ENCODE peak calls at places on chromosomes 7 and 10, in four cellular contexts. W, N, Z and T are unnamed samples.

GRCh38 chr10:6843477-6843876 is 263.4 kb upstream of the PRKCQ start:
- DNase-seq in Z (no peak), W (no peak), N (no peak), T (no peak)

GRCh38 chr7:15747187-15748111 is 61.0 kb upstream of the MEOX2 start:
- DNase-seq in W (no peak), N (peak; percentile 29), Z (no peak), T (no peak)

GRCh38 chr7:106715730-106716129 is 54.8 kb upstream of the CCDC71L start:
- DNase-seq in W (no peak), N (no peak), Z (no peak), T (no peak)

GRCh38 chr7:55309040-55309991 is 55.8 kb upstream of the LANCL2 start:
- DNase-seq in N (peak; percentile 19), Z (no peak), W (no peak), T (no peak)

GRCh38 chr10:1741450-1741849 is 4.1 kb upstream of the ADARB2 start:
- DNase-seq in Z (no peak), W (no peak), N (no peak), T (no peak)

GRCh38 chr7:123905714-123906113 is 19.3 kb upstream of the SPAM1 start:
- DNase-seq in N (no peak), Z (no peak), W (no peak), T (no peak)

GRCh38 chr7:27482219-27482618 is 180.5 kb downstream of the HIBADH start:
- DNase-seq in Z (no peak), N (no peak), W (no peak), T (no peak)

GRCh38 chr10:25725917-25726716 is 207.9 kb upstream of the MYO3A start:
- DNase-seq in W (peak; percentile 42), N (peak; percentile 46), Z (peak; percentile 46), T (no peak)

GRCh38 chr7:128863433-128863989 is 855 bp downstream of the ATP6V1F start:
- DNase-seq in N (peak; percentile 65), W (peak; percentile 67), Z (peak; percentile 91), T (no peak)

GRCh38 chr10:124724279-124725027 is 19.7 kb downstream of the FAM53B start:
- DNase-seq in N (no peak), Z (no peak), W (no peak), T (peak; percentile 76)

GRCh38 chr10:133258818-133259602 is 17.7 kb downstream of the ADAM8 start:
- DNase-seq in Z (no peak), W (peak; percentile 83), N (peak; percentile 99), T (peak; percentile 88)

GRCh38 chr7:127702253-127702652 is 50.3 kb downstream of the SND1 start:
- DNase-seq in W (no peak), N (no peak), Z (no peak), T (no peak)

GRCh38 chr7:88243345-88243909 is 23.6 kb upstream of the SRI start:
- DNase-seq in N (peak; percentile 51), Z (peak; percentile 51), W (peak; percentile 75), T (no peak)

GRCh38 chr10:79346012-79346340 is 1.3 kb upstream of the PPIF start:
- DNase-seq in Z (peak; percentile 7), N (no peak), W (no peak), T (no peak)

GRCh38 chr7:82312646-82313045 is 130.9 kb downstream of the CACNA2D1 start:
- DNase-seq in Z (no peak), W (no peak), N (no peak), T (no peak)

GRCh38 chr10:80459047-80459865 is 5.1 kb downstream of the TSPAN14 start:
- DNase-seq in N (peak; percentile 88), Z (peak; percentile 78), W (no peak), T (peak; percentile 82)

DNA sequence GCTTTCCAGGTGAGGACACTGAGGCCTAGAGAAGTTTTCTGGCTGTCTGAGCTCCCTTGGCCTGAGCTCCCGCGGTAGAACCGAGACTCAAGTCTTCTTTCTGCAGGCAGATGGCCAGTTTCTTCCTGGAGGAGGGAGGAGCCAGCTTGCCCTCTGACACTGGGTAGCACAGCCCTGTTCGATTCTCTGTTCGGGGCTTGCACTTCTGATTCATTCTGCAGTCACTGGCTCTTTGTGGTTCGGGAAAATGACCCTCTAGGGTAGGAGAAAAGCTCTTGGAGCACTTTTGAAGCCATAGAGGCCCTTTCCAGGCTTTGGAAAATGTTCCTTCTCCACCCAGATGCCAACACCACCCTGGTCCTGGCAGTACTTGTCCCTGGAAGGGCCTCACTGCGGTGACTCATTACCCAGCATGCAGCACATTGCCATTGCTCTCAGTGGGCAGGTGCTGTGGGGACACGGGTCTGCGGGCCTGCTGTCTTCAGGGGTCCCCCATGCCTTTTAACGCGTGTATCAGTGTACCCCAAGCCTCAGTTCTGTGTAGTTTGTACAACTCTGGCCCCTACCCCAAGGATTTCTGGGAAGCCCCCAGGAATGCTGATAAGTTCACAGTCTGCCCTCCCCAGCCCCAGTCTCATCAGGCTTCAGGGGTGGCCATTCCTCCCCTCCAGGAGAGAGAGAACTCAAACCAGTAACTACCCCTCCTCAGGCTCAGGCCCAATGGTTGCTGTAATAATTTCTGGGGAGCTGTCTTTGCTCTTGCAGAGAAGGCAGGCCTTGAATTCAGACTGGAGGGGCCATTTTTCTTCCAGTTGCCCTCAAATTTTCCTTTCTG is 11.9 kb downstream of the CHST3 start:
- DNase-seq in Z (no peak), N (peak; percentile 84), W (peak; percentile 44), T (no peak)
- H3K9ac ChIP-seq in Z (no peak overlapping the region), N (no peak overlapping the region), W (no peak overlapping the region), T (peak overlapping the region; percentile 46)

DNA sequence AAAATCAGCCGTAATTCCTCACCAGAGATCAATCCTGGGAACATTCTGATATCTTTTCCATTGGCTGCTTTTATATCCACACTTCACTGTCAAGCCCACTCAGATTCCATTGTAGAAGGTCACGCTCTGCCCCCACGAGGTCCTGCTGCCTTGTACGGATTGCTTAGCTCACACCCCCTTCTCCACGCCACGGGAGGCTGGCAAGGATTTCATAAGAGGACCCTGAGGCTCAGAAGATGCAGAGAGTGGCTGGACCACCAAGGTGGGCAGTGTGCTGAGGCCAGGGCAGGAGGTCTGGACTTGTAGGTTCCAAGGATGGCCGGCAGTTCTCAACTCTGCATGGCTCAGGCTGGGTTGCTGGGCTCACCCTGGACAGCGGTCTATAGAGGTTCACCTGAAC is 149.7 kb downstream of the RNF216 start:
- DNase-seq in W (no peak), N (no peak), Z (no peak), T (no peak)
- H3K9ac ChIP-seq in W (no peak overlapping the region), N (no peak overlapping the region), Z (no peak overlapping the region), T (no peak overlapping the region)

DNA sequence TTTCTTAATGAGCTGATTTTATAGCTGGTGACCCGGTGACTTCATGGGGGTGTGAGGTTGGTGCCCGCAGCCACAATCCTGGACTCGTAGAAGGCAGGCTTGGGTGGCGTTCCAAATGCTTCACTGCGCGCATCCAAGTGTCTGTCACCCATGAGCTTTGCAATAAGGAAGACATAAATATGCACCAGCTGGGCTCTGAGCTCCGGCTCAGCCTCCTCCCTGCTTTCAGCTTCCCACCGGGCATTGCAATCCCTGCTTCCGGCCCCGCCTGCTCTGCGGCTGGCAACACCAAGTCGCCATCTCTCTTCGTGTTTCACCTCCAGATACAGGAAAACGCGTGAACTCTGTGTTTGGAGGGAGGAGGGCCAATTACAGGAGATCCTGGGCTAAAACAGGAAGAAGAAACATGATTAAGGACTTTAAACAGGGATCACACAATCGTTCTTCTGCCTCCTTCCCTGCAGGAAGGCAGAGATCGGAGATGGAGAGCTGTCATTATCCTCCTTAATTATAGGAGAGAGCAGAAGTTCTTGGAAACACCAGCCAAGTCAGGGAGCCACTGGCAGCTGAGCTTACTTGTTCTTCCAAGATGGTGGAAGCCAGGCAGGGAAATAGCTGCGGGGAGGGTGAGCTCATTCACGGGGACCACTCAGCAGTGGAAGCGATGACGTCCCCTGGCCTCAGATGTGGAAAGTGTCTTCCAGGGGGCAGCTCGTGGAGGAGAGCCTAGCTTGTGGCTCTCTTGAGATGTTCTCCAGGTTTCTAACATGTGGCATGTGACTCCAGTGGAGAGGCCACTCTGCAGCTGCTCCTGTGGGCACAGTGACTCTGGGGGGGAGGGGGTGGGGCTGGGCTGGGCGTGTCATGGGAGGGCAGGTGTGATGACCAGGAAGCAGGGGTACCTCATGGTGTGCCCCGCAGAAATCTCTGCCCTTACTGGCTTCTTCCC is 134.9 kb downstream of the CAMK1D start:
- DNase-seq in N (no peak), W (no peak), Z (no peak), T (no peak)
- H3K9ac ChIP-seq in N (no peak overlapping the region), W (no peak overlapping the region), Z (no peak overlapping the region), T (peak overlapping the region; percentile 51)

GRCh38 chr7:158957507-158957900 is 101.1 kb downstream of the DYNC2I1 start:
- DNase-seq in Z (peak; percentile 75), W (no peak), N (no peak), T (no peak)

GRCh38 chr7:158955932-158956804 is 99.8 kb downstream of the DYNC2I1 start:
- DNase-seq in W (no peak), N (no peak), Z (peak; percentile 30), T (peak; percentile 65)

GRCh38 chr7:158955146-158955870 is 99.0 kb downstream of the DYNC2I1 start:
- DNase-seq in W (no peak), Z (peak; percentile 32), N (no peak), T (peak; percentile 80)

GRCh38 chr7:158957921-158958471 is 101.6 kb downstream of the DYNC2I1 start:
- DNase-seq in W (no peak), N (no peak), Z (peak; percentile 79), T (peak; percentile 88)

GRCh38 chr7:158956805-158957506 is 100.6 kb downstream of the DYNC2I1 start:
- DNase-seq in Z (no peak), W (no peak), N (no peak), T (peak; percentile 48)
- H3K9ac ChIP-seq in Z (no peak overlapping the region), W (no peak overlapping the region), N (no peak overlapping the region), T (no peak overlapping the region)

GRCh38 chr10:93746844-93747284 is 10.9 kb upstream of the LGI1 start:
- DNase-seq in W (peak; percentile 2), Z (no peak), N (peak; percentile 98), T (no peak)
- H3K9ac ChIP-seq in W (no peak overlapping the region), Z (no peak overlapping the region), N (no peak overlapping the region), T (no peak overlapping the region)

GRCh38 chr7:101575168-101575567 is 53.9 kb downstream of the MYL10 start:
- DNase-seq in W (no peak), Z (no peak), N (no peak), T (no peak)
- H3K9ac ChIP-seq in W (no peak overlapping the region), Z (no peak overlapping the region), N (no peak overlapping the region), T (no peak overlapping the region)

GRCh38 chr7:90119178-90119971 is 34.9 kb upstream of the STEAP1 start:
- DNase-seq in N (peak; percentile 21), W (no peak), Z (peak; percentile 73), T (peak; percentile 81)
- H3K9ac ChIP-seq in N (no peak overlapping the region), W (no peak overlapping the region), Z (no peak overlapping the region), T (no peak overlapping the region)

GRCh38 chr7:30165590-30165989 is 30.8 kb downstream of the MTURN start:
- DNase-seq in W (no peak), N (no peak), Z (no peak), T (no peak)

GRCh38 chr7:30162622-30163124 is 27.9 kb downstream of the MTURN start:
- DNase-seq in W (peak; percentile 65), N (peak; percentile 77), Z (no peak), T (no peak)

GRCh38 chr7:30164567-30164966 is 29.8 kb downstream of the MTURN start:
- DNase-seq in W (peak; percentile 74), Z (peak; percentile 65), N (peak; percentile 53), T (no peak)

GRCh38 chr7:30162133-30162532 is 27.3 kb downstream of the MTURN start:
- DNase-seq in N (no peak), Z (no peak), W (no peak), T (no peak)

GRCh38 chr7:30163231-30163894 is 28.6 kb downstream of the MTURN start:
- DNase-seq in N (peak; percentile 33), Z (no peak), W (peak; percentile 62), T (no peak)
- H3K9ac ChIP-seq in N (no peak overlapping the region), Z (peak overlapping the region; percentile 11), W (peak overlapping the region; percentile 23), T (no peak overlapping the region)